ENCODE peak calls at places on chromosomes 1 and 21, in eight cellular contexts. One of them, this sample, is unnamed.

GRCh38 chr21:46113497-46114176 is 15.7 kb downstream of the COL6A2 start:
- DNase-seq in psoas muscle: peak
- DNase-seq in brain microvascular endothelial cell: no peak
- DNase-seq in left lung: peak
- DNase-seq in CD4-positive, alpha-beta T cell: no peak
- DNase-seq in heart right ventricle: no peak
- DNase-seq in sigmoid colon: peak
- DNase-seq in SJSA1: no peak
- DNase-seq in this sample: no peak

GRCh38 chr21:27108228-27108627 is 141.3 kb upstream of the ADAMTS5 start:
- DNase-seq in psoas muscle: no peak
- DNase-seq in brain microvascular endothelial cell: peak
- DNase-seq in left lung: no peak
- DNase-seq in CD4-positive, alpha-beta T cell: no peak
- DNase-seq in heart right ventricle: no peak
- DNase-seq in sigmoid colon: no peak
- DNase-seq in SJSA1: no peak
- DNase-seq in this sample: no peak

GRCh38 chr1:52288286-52288685 is 77.7 kb downstream of the CC2D1B start:
- DNase-seq in psoas muscle: no peak
- DNase-seq in brain microvascular endothelial cell: peak
- DNase-seq in left lung: no peak
- DNase-seq in CD4-positive, alpha-beta T cell: no peak
- DNase-seq in heart right ventricle: no peak
- DNase-seq in sigmoid colon: no peak
- DNase-seq in SJSA1: no peak
- DNase-seq in this sample: no peak

GRCh38 chr1:162381383-162381782 is at the start of gene C1orf226:
- DNase-seq in psoas muscle: no peak
- DNase-seq in brain microvascular endothelial cell: no peak
- DNase-seq in left lung: no peak
- DNase-seq in CD4-positive, alpha-beta T cell: no peak
- DNase-seq in heart right ventricle: no peak
- DNase-seq in sigmoid colon: no peak
- DNase-seq in SJSA1: no peak
- DNase-seq in this sample: no peak

GRCh38 chr1:56905667-56906066 is 51.1 kb downstream of the C8A start:
- DNase-seq in psoas muscle: no peak
- DNase-seq in brain microvascular endothelial cell: no peak
- DNase-seq in left lung: no peak
- DNase-seq in CD4-positive, alpha-beta T cell: no peak
- DNase-seq in heart right ventricle: no peak
- DNase-seq in sigmoid colon: no peak
- DNase-seq in SJSA1: no peak
- DNase-seq in this sample: no peak

GRCh38 chr1:162663589-162664030 is 31.3 kb downstream of the DDR2 start:
- DNase-seq in psoas muscle: no peak
- DNase-seq in brain microvascular endothelial cell: peak
- DNase-seq in left lung: peak
- DNase-seq in CD4-positive, alpha-beta T cell: no peak
- DNase-seq in heart right ventricle: no peak
- DNase-seq in sigmoid colon: peak
- DNase-seq in SJSA1: peak
- DNase-seq in this sample: no peak

GRCh38 chr21:42653492-42654061 is at the start of gene PDE9A:
- DNase-seq in psoas muscle: peak
- DNase-seq in brain microvascular endothelial cell: no peak
- DNase-seq in left lung: no peak
- DNase-seq in CD4-positive, alpha-beta T cell: peak
- DNase-seq in heart right ventricle: peak
- DNase-seq in sigmoid colon: no peak
- DNase-seq in SJSA1: no peak
- DNase-seq in this sample: no peak

GRCh38 chr1:209249785-209250441 is 333.6 kb upstream of the CAMK1G start:
- DNase-seq in psoas muscle: no peak
- DNase-seq in brain microvascular endothelial cell: no peak
- DNase-seq in left lung: no peak
- DNase-seq in CD4-positive, alpha-beta T cell: no peak
- DNase-seq in heart right ventricle: no peak
- DNase-seq in sigmoid colon: no peak
- DNase-seq in SJSA1: no peak
- DNase-seq in this sample: no peak

GRCh38 chr1:207433435-207433834 is 20.7 kb upstream of the CR2 start:
- DNase-seq in psoas muscle: no peak
- DNase-seq in brain microvascular endothelial cell: no peak
- DNase-seq in left lung: no peak
- DNase-seq in CD4-positive, alpha-beta T cell: no peak
- DNase-seq in heart right ventricle: no peak
- DNase-seq in sigmoid colon: no peak
- DNase-seq in SJSA1: no peak
- DNase-seq in this sample: no peak

GRCh38 chr1:166920561-166921475 is 44.8 kb upstream of the TADA1 start:
- DNase-seq in psoas muscle: no peak
- DNase-seq in brain microvascular endothelial cell: no peak
- DNase-seq in left lung: no peak
- DNase-seq in CD4-positive, alpha-beta T cell: no peak
- DNase-seq in heart right ventricle: peak
- DNase-seq in sigmoid colon: peak
- DNase-seq in SJSA1: no peak
- DNase-seq in this sample: no peak

GRCh38 chr1:230548997-230549396 is 93.3 kb upstream of the COG2 start:
- DNase-seq in psoas muscle: no peak
- DNase-seq in brain microvascular endothelial cell: no peak
- DNase-seq in left lung: no peak
- DNase-seq in CD4-positive, alpha-beta T cell: no peak
- DNase-seq in heart right ventricle: no peak
- DNase-seq in sigmoid colon: no peak
- DNase-seq in SJSA1: no peak
- DNase-seq in this sample: no peak

GRCh38 chr1:202018476-202019234 is 8.3 kb downstream of the ELF3 start:
- DNase-seq in psoas muscle: no peak
- DNase-seq in brain microvascular endothelial cell: no peak
- DNase-seq in left lung: peak
- DNase-seq in CD4-positive, alpha-beta T cell: no peak
- DNase-seq in heart right ventricle: no peak
- DNase-seq in sigmoid colon: no peak
- DNase-seq in SJSA1: no peak
- DNase-seq in this sample: no peak

GRCh38 chr21:41972511-41973205 is 18.8 kb upstream of the C2CD2 start:
- DNase-seq in psoas muscle: peak
- DNase-seq in brain microvascular endothelial cell: no peak
- DNase-seq in left lung: no peak
- DNase-seq in CD4-positive, alpha-beta T cell: no peak
- DNase-seq in heart right ventricle: no peak
- DNase-seq in sigmoid colon: no peak
- DNase-seq in SJSA1: no peak
- DNase-seq in this sample: no peak

GRCh38 chr1:2052096-2052569 is 1.9 kb downstream of the PRKCZ start:
- DNase-seq in psoas muscle: no peak
- DNase-seq in brain microvascular endothelial cell: no peak
- DNase-seq in left lung: no peak
- DNase-seq in CD4-positive, alpha-beta T cell: no peak
- DNase-seq in heart right ventricle: no peak
- DNase-seq in sigmoid colon: no peak
- DNase-seq in SJSA1: no peak
- DNase-seq in this sample: no peak

GRCh38 chr21:15874610-15875009 is 144.8 kb downstream of the USP25 start:
- DNase-seq in psoas muscle: no peak
- DNase-seq in brain microvascular endothelial cell: no peak
- DNase-seq in left lung: no peak
- DNase-seq in CD4-positive, alpha-beta T cell: no peak
- DNase-seq in heart right ventricle: no peak
- DNase-seq in sigmoid colon: no peak
- DNase-seq in SJSA1: no peak
- DNase-seq in this sample: no peak
- H3K27ac ChIP-seq in psoas muscle: no peak
- H3K27ac ChIP-seq in brain microvascular endothelial cell: no peak
- H3K27ac ChIP-seq in left lung: no peak
- H3K27ac ChIP-seq in CD4-positive, alpha-beta T cell: no peak
- H3K27ac ChIP-seq in heart right ventricle: no peak
- H3K27ac ChIP-seq in sigmoid colon: no peak
- H3K27ac ChIP-seq in SJSA1: no peak
- H3K27ac ChIP-seq in this sample: no peak

DNA sequence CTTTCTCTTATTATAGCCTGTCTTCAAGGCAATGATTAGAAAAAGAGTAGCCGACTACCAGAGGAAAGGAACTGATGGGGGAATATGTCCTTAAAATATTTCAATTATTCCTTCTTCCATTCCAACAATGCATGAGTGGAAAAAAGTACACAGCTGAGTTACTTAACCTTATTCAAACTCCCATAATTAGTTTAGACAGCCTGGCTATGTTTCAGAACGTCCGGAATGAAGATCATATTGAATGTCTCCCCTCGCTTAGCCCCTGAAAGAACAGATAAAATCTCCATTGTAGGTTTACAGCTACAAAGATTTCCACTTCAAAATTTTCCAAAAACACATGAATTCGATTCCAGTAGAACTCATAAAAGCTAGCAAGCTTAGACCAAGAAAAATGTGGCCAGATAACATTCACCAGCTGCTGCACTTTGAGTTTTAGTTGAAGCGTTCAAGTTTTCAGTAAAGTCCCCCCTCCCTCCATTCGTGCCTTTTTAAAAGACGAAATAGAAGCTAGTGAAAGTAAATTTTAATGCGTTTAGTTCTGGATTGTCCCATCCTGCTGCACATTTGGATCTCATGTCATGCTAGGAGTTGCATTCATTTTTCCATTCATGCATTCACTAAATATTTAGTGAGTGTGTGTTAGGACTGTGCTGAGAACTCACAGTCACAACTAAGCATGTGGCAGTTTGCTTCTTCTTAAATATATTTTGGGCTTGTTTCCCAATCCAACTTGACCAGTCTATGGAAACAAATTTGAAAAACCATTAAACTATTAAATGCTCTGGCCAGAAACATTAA is 29.4 kb upstream of the SSX2IP start:
- DNase-seq in psoas muscle: no peak
- DNase-seq in brain microvascular endothelial cell: no peak
- DNase-seq in left lung: no peak
- DNase-seq in CD4-positive, alpha-beta T cell: no peak
- DNase-seq in heart right ventricle: no peak
- DNase-seq in sigmoid colon: no peak
- DNase-seq in SJSA1: no peak
- DNase-seq in this sample: no peak
- H3K27ac ChIP-seq in psoas muscle: no peak
- H3K27ac ChIP-seq in brain microvascular endothelial cell: no peak
- H3K27ac ChIP-seq in left lung: peak
- H3K27ac ChIP-seq in CD4-positive, alpha-beta T cell: no peak
- H3K27ac ChIP-seq in heart right ventricle: peak
- H3K27ac ChIP-seq in sigmoid colon: peak
- H3K27ac ChIP-seq in SJSA1: no peak
- H3K27ac ChIP-seq in this sample: peak

GRCh38 chr21:36463991-36464390 is 15.9 kb downstream of the CLDN14 start:
- DNase-seq in psoas muscle: no peak
- DNase-seq in brain microvascular endothelial cell: no peak
- DNase-seq in left lung: no peak
- DNase-seq in CD4-positive, alpha-beta T cell: no peak
- DNase-seq in heart right ventricle: no peak
- DNase-seq in sigmoid colon: no peak
- DNase-seq in SJSA1: no peak
- DNase-seq in this sample: no peak

GRCh38 chr21:36461277-36461917 is 18.5 kb downstream of the CLDN14 start:
- DNase-seq in psoas muscle: no peak
- DNase-seq in brain microvascular endothelial cell: no peak
- DNase-seq in left lung: no peak
- DNase-seq in CD4-positive, alpha-beta T cell: no peak
- DNase-seq in heart right ventricle: no peak
- DNase-seq in sigmoid colon: no peak
- DNase-seq in SJSA1: no peak
- DNase-seq in this sample: no peak

GRCh38 chr21:36463204-36463603 is 16.7 kb downstream of the CLDN14 start:
- DNase-seq in psoas muscle: no peak
- DNase-seq in brain microvascular endothelial cell: no peak
- DNase-seq in left lung: no peak
- DNase-seq in CD4-positive, alpha-beta T cell: no peak
- DNase-seq in heart right ventricle: no peak
- DNase-seq in sigmoid colon: no peak
- DNase-seq in SJSA1: no peak
- DNase-seq in this sample: no peak

GRCh38 chr21:36460866-36461265 is 19.1 kb downstream of the CLDN14 start:
- DNase-seq in psoas muscle: no peak
- DNase-seq in brain microvascular endothelial cell: no peak
- DNase-seq in left lung: no peak
- DNase-seq in CD4-positive, alpha-beta T cell: no peak
- DNase-seq in heart right ventricle: no peak
- DNase-seq in sigmoid colon: no peak
- DNase-seq in SJSA1: no peak
- DNase-seq in this sample: no peak

DNA sequence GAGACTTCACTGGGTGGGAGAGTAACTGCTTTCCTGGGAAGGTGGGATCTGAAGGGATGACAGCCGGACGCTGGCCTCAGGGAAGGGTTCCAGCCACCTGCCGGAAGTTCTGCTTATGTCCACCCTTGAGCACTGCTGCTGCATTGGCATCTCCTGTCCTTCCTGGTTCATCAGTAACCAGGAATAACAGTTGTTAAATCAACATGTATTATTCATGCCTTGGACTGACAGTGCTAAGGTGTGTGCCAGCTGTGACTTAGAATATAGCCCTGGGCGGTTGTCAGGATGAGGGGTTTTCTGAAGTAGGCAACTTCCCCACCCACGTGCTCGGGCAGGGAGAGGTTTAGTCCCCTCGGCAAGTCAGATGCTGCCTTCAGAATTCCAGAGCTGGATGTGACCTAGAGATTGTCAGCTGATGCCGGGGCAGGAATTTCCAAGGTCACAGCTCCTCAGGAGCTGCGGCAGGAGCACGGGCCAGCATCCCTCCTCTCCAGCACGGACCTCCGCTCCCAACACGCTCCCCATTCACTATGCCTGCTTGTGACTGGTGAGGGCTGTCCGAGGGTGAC is 17.9 kb downstream of the CLDN14 start:
- DNase-seq in psoas muscle: no peak
- DNase-seq in brain microvascular endothelial cell: no peak
- DNase-seq in left lung: no peak
- DNase-seq in CD4-positive, alpha-beta T cell: no peak
- DNase-seq in heart right ventricle: no peak
- DNase-seq in sigmoid colon: no peak
- DNase-seq in SJSA1: no peak
- DNase-seq in this sample: no peak
- H3K27ac ChIP-seq in psoas muscle: no peak
- H3K27ac ChIP-seq in brain microvascular endothelial cell: no peak
- H3K27ac ChIP-seq in left lung: no peak
- H3K27ac ChIP-seq in CD4-positive, alpha-beta T cell: no peak
- H3K27ac ChIP-seq in heart right ventricle: no peak
- H3K27ac ChIP-seq in sigmoid colon: no peak
- H3K27ac ChIP-seq in SJSA1: no peak
- H3K27ac ChIP-seq in this sample: no peak

GRCh38 chr1:183075861-183076260 is 52.6 kb downstream of the LAMC1 start:
- DNase-seq in psoas muscle: no peak
- DNase-seq in brain microvascular endothelial cell: no peak
- DNase-seq in left lung: no peak
- DNase-seq in CD4-positive, alpha-beta T cell: no peak
- DNase-seq in heart right ventricle: no peak
- DNase-seq in sigmoid colon: no peak
- DNase-seq in SJSA1: no peak
- DNase-seq in this sample: no peak
- H3K27ac ChIP-seq in psoas muscle: no peak
- H3K27ac ChIP-seq in brain microvascular endothelial cell: no peak
- H3K27ac ChIP-seq in left lung: no peak
- H3K27ac ChIP-seq in CD4-positive, alpha-beta T cell: no peak
- H3K27ac ChIP-seq in heart right ventricle: peak
- H3K27ac ChIP-seq in sigmoid colon: no peak
- H3K27ac ChIP-seq in SJSA1: no peak
- H3K27ac ChIP-seq in this sample: no peak

GRCh38 chr1:17629460-17629859 is 90.0 kb downstream of the ARHGEF10L start:
- DNase-seq in psoas muscle: no peak
- DNase-seq in brain microvascular endothelial cell: no peak
- DNase-seq in left lung: no peak
- DNase-seq in CD4-positive, alpha-beta T cell: no peak
- DNase-seq in heart right ventricle: no peak
- DNase-seq in sigmoid colon: no peak
- DNase-seq in SJSA1: no peak
- DNase-seq in this sample: no peak
- H3K27ac ChIP-seq in psoas muscle: peak
- H3K27ac ChIP-seq in brain microvascular endothelial cell: no peak
- H3K27ac ChIP-seq in left lung: peak
- H3K27ac ChIP-seq in CD4-positive, alpha-beta T cell: no peak
- H3K27ac ChIP-seq in heart right ventricle: peak
- H3K27ac ChIP-seq in sigmoid colon: peak
- H3K27ac ChIP-seq in SJSA1: no peak
- H3K27ac ChIP-seq in this sample: no peak

This sample was measured in substantia nigra.